ENCODE peak calls at places on chromosomes 4 and X, in four cellular contexts. S is lower lobe of right lung; K is A172; F is stimulated activated CD4-positive, alpha-beta T cell treated with anti-CD3 and anti-CD28 coated beads, Interleukin-4, amount 100 ng/mL, for 48 hours. J is an unnamed sample.

GRCh38 chrX:63784902-63785692 is at the start of gene ARHGEF9:
- DNase-seq in K (no peak), S (no peak), F (no peak), J (no peak)

GRCh38 chr4:24488399-24489164 is 95.8 kb downstream of the DHX15 start:
- DNase-seq in F (peak), S (peak), K (peak), J (peak)

GRCh38 chr4:52841707-52842456 is 20.2 kb upstream of the RASL11B start:
- DNase-seq in K (no peak), S (no peak), F (no peak), J (no peak)

GRCh38 chr4:2245787-2246275 is 3.9 kb upstream of the HAUS3 start:
- DNase-seq in F (no peak), K (no peak), S (no peak), J (no peak)

GRCh38 chr4:7788687-7789425 is 150.8 kb downstream of the AFAP1 start:
- DNase-seq in K (no peak), F (no peak), S (peak), J (no peak)

GRCh38 chr4:106717094-106717493 is 319.0 kb downstream of the DKK2 start:
- DNase-seq in S (no peak), K (no peak), F (no peak), J (no peak)

GRCh38 chr4:102640669-102641068 is 120.1 kb downstream of the MANBA start:
- DNase-seq in K (peak), F (no peak), S (no peak), J (peak)

GRCh38 chr4:1099270-1099669 is 14.1 kb downstream of the RNF212 start:
- DNase-seq in S (no peak), K (no peak), F (no peak), J (no peak)

GRCh38 chr4:114178392-114178791 is 198.9 kb upstream of the ARSJ start:
- DNase-seq in S (no peak), K (no peak), F (no peak), J (no peak)

GRCh38 chr4:73259552-73260140 is 1.0 kb upstream of the ANKRD17 start:
- DNase-seq in S (no peak), K (peak), F (peak), J (peak)

GRCh38 chrX:41946973-41947612 is 23.7 kb upstream of the CASK start:
- DNase-seq in S (no peak), K (no peak), F (no peak), J (no peak)

GRCh38 chr4:56512166-56512565 is 6.6 kb downstream of the ARL9 start:
- DNase-seq in F (no peak), S (no peak), K (no peak), J (no peak)

GRCh38 chr4:77797239-77797638 is 21.9 kb downstream of the CNOT6L start:
- DNase-seq in K (no peak), S (no peak), F (no peak), J (peak)

GRCh38 chr4:87657525-87657924 is 7.4 kb downstream of the DMP1 start:
- DNase-seq in S (no peak), F (no peak), K (peak), J (peak)

GRCh38 chr4:112321768-112322684 is 24.9 kb downstream of the ALPK1 start:
- DNase-seq in F (peak), S (peak), K (peak), J (peak)

GRCh38 chrX:119292445-119292844 is 56.4 kb downstream of the PGRMC1 start:
- DNase-seq in K (no peak), F (no peak), S (no peak), J (peak)

GRCh38 chr4:62135565-62136156 is 935.5 kb downstream of the ADGRL3 start:
- DNase-seq in F (no peak), K (peak), S (no peak), J (peak)

GRCh38 chr4:81353861-81354260 is 117.8 kb downstream of the RASGEF1B start:
- DNase-seq in F (no peak), K (no peak), S (no peak), J (peak)

GRCh38 chrX:153417637-153418036 is 6.4 kb downstream of the ZFP92 start:
- DNase-seq in F (no peak), S (no peak), K (no peak), J (no peak)

GRCh38 chrX:132119821-132120220 is 8.0 kb downstream of the FRMD7 start:
- DNase-seq in F (no peak), K (no peak), S (no peak), J (no peak)

GRCh38 chr4:115678425-115678941 is 565.1 kb upstream of the NDST4 start:
- DNase-seq in K (no peak), S (no peak), F (no peak), J (no peak)

GRCh38 chr4:143381171-143382118 is 44.8 kb downstream of the GAB1 start:
- DNase-seq in F (no peak), K (peak), S (peak), J (peak)

GRCh38 chrX:12770440-12770839 is 20.8 kb upstream of the PRPS2 start:
- DNase-seq in F (no peak), K (no peak), S (no peak), J (peak)

GRCh38 chr4:152283806-152284470 is 252.0 kb downstream of the FBXW7 start:
- DNase-seq in K (no peak), F (no peak), S (no peak), J (peak)

J was measured in RKO.